ENCODE peak calls at places on chromosome 5, in seven cellular contexts. Z, I, G, V, S, W and F are unnamed samples.

GRCh38 chr5:117379521-117379920 is 804.9 kb upstream of the SEMA6A start:
- DNase-seq in Z (no peak), I (no peak), G (no peak), V (no peak), S (no peak), W (no peak), F (no peak)

GRCh38 chr5:180115326-180116076 is 43.9 kb upstream of the RNF130 start:
- DNase-seq in Z (no peak), I (no peak), G (no peak), V (no peak), S (no peak), W (peak), F (no peak)

GRCh38 chr5:945691-946541 is 53.2 kb downstream of the TRIP13 start:
- DNase-seq in Z (no peak), I (no peak), G (peak), V (no peak), S (no peak), W (no peak), F (no peak)

GRCh38 chr5:65828507-65828906 is 97.9 kb upstream of the ERBIN start:
- DNase-seq in Z (no peak), I (peak), G (no peak), V (no peak), S (no peak), W (no peak), F (peak)

GRCh38 chr5:100901851-100902341 is 1.2 kb downstream of the ST8SIA4 start:
- DNase-seq in Z (no peak), I (no peak), G (no peak), V (peak), S (no peak), W (peak), F (peak)

GRCh38 chr5:175531361-175531760 is 53.0 kb downstream of the SFXN1 start:
- DNase-seq in Z (no peak), I (no peak), G (no peak), V (no peak), S (no peak), W (no peak), F (no peak)

GRCh38 chr5:124741711-124742496 is 4.5 kb downstream of the ZNF608 start:
- DNase-seq in Z (no peak), I (peak), G (peak), V (no peak), S (no peak), W (no peak), F (peak)

GRCh38 chr5:75681125-75681830 is 36.0 kb downstream of the POC5 start:
- DNase-seq in Z (no peak), I (peak), G (peak), V (no peak), S (no peak), W (no peak), F (peak)